ENCODE peak calls at places on chromosomes 16 and 17, in seven cellular contexts. T is GM23338; N is CD8-positive, alpha-beta T cell; X is left ventricle myocardium inferior; S is effector memory CD4-positive, alpha-beta T cell; A is Caco-2; C is body of pancreas. Z is an unnamed sample. For H3K27me3, the result is how much of the 10 kb centered on the place peaks cover.

GRCh38 chr17:17134952-17135340 is 71.2 kb downstream of the PLD6 start:
- DNase-seq in C (no peak), N (no peak), T (no peak), S (no peak), X (no peak), A (no peak), Z (no peak)

GRCh38 chr17:73616120-73616872 is 27.9 kb downstream of the SDK2 start:
- DNase-seq in C (no peak), N (no peak), X (no peak), T (peak), A (no peak), S (no peak), Z (no peak)

GRCh38 chr16:54240180-54241125 is 46.1 kb downstream of the IRX3 start:
- DNase-seq in N (no peak), A (no peak), S (no peak), X (peak), T (no peak), C (no peak), Z (no peak)

GRCh38 chr16:77745972-77746371 is 23.7 kb downstream of the NUDT7 start:
- DNase-seq in C (no peak), X (no peak), A (no peak), S (no peak), T (no peak), N (no peak), Z (no peak)

GRCh38 chr17:27991594-27991993 is 50.9 kb upstream of the NLK start:
- DNase-seq in S (no peak), C (no peak), N (no peak), T (no peak), X (no peak), A (no peak), Z (no peak)

GRCh38 chr17:76153640-76154039 is 12.6 kb upstream of the FOXJ1 start:
- DNase-seq in S (no peak), A (peak), N (no peak), T (peak), X (no peak), C (no peak), Z (no peak)

GRCh38 chr17:31452101-31452500 is 60.6 kb downstream of the RAB11FIP4 start:
- DNase-seq in C (no peak), N (no peak), T (no peak), X (no peak), S (no peak), A (no peak), Z (no peak)

GRCh38 chr17:3895354-3895753 is 2.5 kb upstream of the CAMKK1 start:
- DNase-seq in X (no peak), N (no peak), S (no peak), C (peak), T (no peak), A (no peak), Z (no peak)

GRCh38 chr17:38355256-38355655 is 3.6 kb downstream of the SOCS7 start:
- DNase-seq in N (no peak), C (no peak), S (no peak), X (no peak), A (no peak), T (no peak), Z (no peak)

GRCh38 chr16:20674684-20675487 is 22.6 kb downstream of the ACSM1 start:
- DNase-seq in T (peak), S (no peak), N (no peak), X (no peak), C (peak), A (no peak), Z (no peak)

GRCh38 chr17:18251204-18251603 is 7.3 kb downstream of the FLII start:
- DNase-seq in N (no peak), C (no peak), S (no peak), X (no peak), T (no peak), A (no peak), Z (no peak)

GRCh38 chr17:8016632-8017424 is 14.4 kb downstream of the GUCY2D start:
- DNase-seq in T (peak), S (no peak), A (peak), C (peak), X (no peak), N (peak), Z (peak)

GRCh38 chr17:8991514-8992285 is 26.2 kb upstream of the PIK3R5 start:
- DNase-seq in S (peak), C (peak), A (peak), X (peak), T (peak), N (peak), Z (peak)

GRCh38 chr17:82320956-82321927 is 3.8 kb upstream of the CD7 start:
- DNase-seq in X (no peak), S (peak), T (peak), A (no peak), N (peak), C (peak), Z (peak)

GRCh38 chr17:47237841-47238240 is 15.8 kb upstream of the ITGB3 start:
- DNase-seq in N (no peak), T (no peak), X (no peak), A (no peak), C (no peak), S (no peak), Z (no peak)

GRCh38 chr17:28684963-28685362 is 23.0 kb downstream of the SUPT6H start:
- DNase-seq in C (peak), X (no peak), S (no peak), N (no peak), T (no peak), A (no peak), Z (no peak)

GRCh38 chr16:2077696-2078095 is 29.9 kb downstream of the TSC2 start:
- DNase-seq in N (no peak), C (no peak), X (no peak), A (no peak), S (no peak), T (no peak), Z (no peak)

GRCh38 chr16:83356266-83356665 is 451.5 kb upstream of the HSBP1 start:
- DNase-seq in N (peak), T (peak), C (peak), X (no peak), S (no peak), A (peak), Z (peak)

GRCh38 chr17:46821482-46822387 is 3.2 kb upstream of the WNT3 start:
- DNase-seq in C (no peak), A (no peak), N (no peak), T (peak), S (no peak), X (no peak), Z (no peak)

GRCh38 chr16:77290451-77291110 is 91.4 kb downstream of the SYCE1L start:
- DNase-seq in C (no peak), A (peak), S (no peak), X (no peak), T (peak), N (no peak), Z (no peak)

GRCh38 chr16:54926166-54926838 is 4.4 kb upstream of the IRX5 start:
- DNase-seq in S (no peak), T (no peak), C (no peak), X (no peak), A (no peak), N (no peak), Z (no peak)

GRCh38 chr17:38724337-38724988 is 5.7 kb upstream of the CISD3 start:
- DNase-seq in C (peak), S (no peak), A (no peak), X (peak), N (no peak), T (no peak), Z (no peak)

GRCh38 chr17:58621174-58621573 is 70.7 kb downstream of the TEX14 start:
- DNase-seq in S (no peak), C (no peak), N (no peak), A (no peak), T (no peak), X (no peak), Z (no peak)

GRCh38 chr17:38815576-38816193 is 9.4 kb downstream of the CWC25 start:
- DNase-seq in A (no peak), N (no peak), T (peak), X (no peak), S (no peak), C (no peak), Z (no peak)

GRCh38 chr17:9890124-9890523 is 14.9 kb downstream of the RCVRN start:
- DNase-seq in X (no peak), C (no peak), N (no peak), A (no peak), T (peak), S (no peak), Z (no peak)

GRCh38 chr16:58638148-58639036 is 8.8 kb upstream of the CNOT1 start:
- DNase-seq in A (peak), N (no peak), T (peak), C (peak), S (no peak), X (peak), Z (no peak)

GRCh38 chr17:15957608-15958307 is 12.8 kb downstream of the ADORA2B start:
- DNase-seq in X (no peak), C (peak), T (no peak), N (no peak), S (no peak), A (no peak), Z (no peak)

GRCh38 chr16:4515611-4516233 is 22.9 kb downstream of the CDIP1 start:
- DNase-seq in A (no peak), S (no peak), T (no peak), N (no peak), C (no peak), X (no peak), Z (no peak)

GRCh38 chr17:57125406-57125805 is 40.4 kb downstream of the AKAP1 start:
- DNase-seq in C (no peak), A (no peak), N (no peak), T (no peak), S (no peak), X (no peak), Z (no peak)

GRCh38 chr17:39668141-39668924 is at the start of gene PNMT:
- DNase-seq in N (peak), C (peak), A (peak), X (peak), S (peak), T (peak), Z (peak)

GRCh38 chr16:1642148-1642547 is 30.0 kb downstream of the CRAMP1 start:
- DNase-seq in T (no peak), N (no peak), X (peak), A (no peak), S (no peak), C (no peak), Z (no peak)

GRCh38 chr17:42989726-42990652 is 8.2 kb upstream of the RPL27 start:
- DNase-seq in C (no peak), T (no peak), S (no peak), A (no peak), N (no peak), X (no peak), Z (no peak)

GRCh38 chr16:70576431-70577255 is 53.0 kb downstream of the SF3B3 start:
- DNase-seq in T (peak), A (no peak), C (no peak), S (no peak), X (no peak), N (no peak), Z (no peak)

GRCh38 chr17:9917801-9918200 is 12.7 kb upstream of the RCVRN start:
- DNase-seq in T (no peak), S (no peak), N (no peak), C (no peak), X (peak), A (no peak), Z (no peak)

GRCh38 chr16:72560617-72561016 is 388.7 kb upstream of the PMFBP1 start:
- DNase-seq in S (no peak), A (no peak), T (no peak), N (no peak), X (no peak), C (no peak), Z (peak)

GRCh38 chr16:49441366-49441780 is 67.8 kb downstream of the C16orf78 start:
- DNase-seq in C (peak), T (peak), N (peak), X (peak), S (peak), A (peak), Z (no peak)
- H3K27me3 ChIP-seq in C (under half), T (under half), N (under half), X (under half), S (under half), A (under half), Z (under half)

GRCh38 chr17:79600613-79601221 is 10.1 kb downstream of the RBFOX3 start:
- DNase-seq in S (no peak), A (no peak), C (no peak), X (no peak), T (no peak), N (no peak), Z (no peak)
- H3K27me3 ChIP-seq in S (under half), A (under half), C (under half), X (half or more), T (under half), N (under half), Z (half or more)

GRCh38 chr17:35799942-35800341 is 4.5 kb upstream of the MMP28 start:
- DNase-seq in S (no peak), C (peak), N (no peak), A (no peak), T (no peak), X (peak), Z (no peak)
- H3K27me3 ChIP-seq in S (under half), C (under half), N (under half), A (under half), T (under half), X (under half), Z (under half)

GRCh38 chr16:23423496-23424049 is 29.4 kb downstream of the COG7 start:
- DNase-seq in C (peak), X (peak), T (peak), N (no peak), S (no peak), A (no peak), Z (peak)
- H3K27me3 ChIP-seq in C (under half), X (under half), T (under half), N (under half), S (under half), A (under half), Z (under half)

DNA sequence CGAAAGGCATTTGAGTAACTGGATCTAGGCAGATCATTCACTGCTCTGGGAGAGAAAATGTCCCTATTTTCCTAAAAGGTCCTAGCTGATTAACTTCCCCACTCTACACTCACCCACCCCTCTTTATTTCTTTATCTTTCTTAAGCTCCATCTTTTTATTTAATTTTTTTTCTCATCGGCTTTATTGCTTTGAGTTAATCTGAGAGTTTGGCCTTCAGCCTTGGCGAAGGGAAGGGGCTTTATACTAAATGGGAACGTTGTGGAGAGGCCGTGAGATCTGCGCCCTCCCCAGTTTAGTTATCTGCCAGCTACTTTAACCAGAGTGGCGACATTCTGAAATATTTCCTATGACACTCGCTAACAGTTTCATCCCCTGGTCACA is 882 bp upstream of the TOX3 start:
- DNase-seq in N (no peak), T (no peak), C (no peak), A (no peak), S (no peak), X (no peak), Z (no peak)
- H3K27me3 ChIP-seq in N (under half), T (half or more), C (under half), A (under half), S (under half), X (half or more), Z (under half)